ENCODE peak calls at places on chromosomes 4 and X, in six cellular contexts. H is D341Med; M is fibroblast of mammary gland; Q is caudate nucleus; I is heart left ventricle; A is CD8-positive, alpha-beta T cell. F is an unnamed sample.

GRCh38 chr4:72473434-72473900 is 95.6 kb downstream of the ADAMTS3 start:
- DNase-seq in A (no peak), Q (no peak), H (no peak), M (peak), I (no peak), F (no peak)

GRCh38 chr4:55396305-55397023 is 707 bp downstream of the TMEM165 start:
- DNase-seq in H (peak), Q (peak), M (peak), I (peak), A (peak), F (no peak)

GRCh38 chr4:63717384-63717783 is 691.9 kb downstream of the TECRL start:
- DNase-seq in H (peak), A (no peak), M (no peak), I (no peak), Q (no peak), F (no peak)

GRCh38 chr4:6972911-6973310 is 63.3 kb downstream of the TBC1D14 start:
- DNase-seq in M (no peak), A (no peak), H (no peak), Q (no peak), I (no peak), F (no peak)

GRCh38 chr4:20672262-20672661 is 28.0 kb upstream of the PACRGL start:
- DNase-seq in I (no peak), M (no peak), H (no peak), Q (no peak), A (no peak), F (no peak)

GRCh38 chr4:138633505-138633904 is 382.1 kb upstream of the NOCT start:
- DNase-seq in H (no peak), M (no peak), A (no peak), Q (no peak), I (no peak), F (no peak)

GRCh38 chrX:39905475-39905889 is 192.3 kb downstream of the BCOR start:
- DNase-seq in Q (no peak), H (no peak), A (no peak), I (no peak), M (no peak), F (no peak)

GRCh38 chr4:145870155-145871020 is 68.2 kb downstream of the ZNF827 start:
- DNase-seq in I (no peak), A (no peak), H (peak), Q (no peak), M (no peak), F (no peak)

GRCh38 chr4:168199262-168199957 is 107.1 kb downstream of the ANXA10 start:
- DNase-seq in A (no peak), M (no peak), I (no peak), H (no peak), Q (no peak), F (no peak)

GRCh38 chr4:7861440-7861881 is 78.2 kb downstream of the AFAP1 start:
- DNase-seq in H (no peak), A (no peak), I (no peak), M (peak), Q (no peak), F (no peak)

GRCh38 chrX:42803320-42803719 is 25.4 kb upstream of the PPP1R2C start:
- DNase-seq in I (no peak), H (no peak), M (peak), A (no peak), Q (no peak), F (no peak)

GRCh38 chr4:8191136-8191747 is 7.8 kb upstream of the SH3TC1 start:
- DNase-seq in Q (no peak), A (no peak), I (peak), M (peak), H (no peak), F (no peak)

GRCh38 chrX:20267924-20268701 is 1.4 kb upstream of the RPS6KA3 start:
- DNase-seq in A (no peak), M (no peak), Q (peak), H (peak), I (peak), F (no peak)

GRCh38 chrX:1417921-1418875 is 26.3 kb upstream of the SLC25A6 start:
- DNase-seq in H (peak), Q (no peak), M (no peak), I (no peak), A (no peak), F (no peak)

GRCh38 chrX:41541381-41541780 is 94.2 kb downstream of the NYX start:
- DNase-seq in I (no peak), H (no peak), Q (no peak), A (no peak), M (no peak), F (no peak)

GRCh38 chr4:122163301-122163700 is 11.2 kb downstream of the BLTP1 start:
- DNase-seq in H (no peak), Q (no peak), A (no peak), M (no peak), I (no peak), F (peak)

F was measured in NCI-H2081 treated with DMSO at 0.1 percent for 48 hours.